ENCODE peak calls at places on chromosomes 2 and 18, in five cellular contexts. One of them, this sample, is unnamed.

GRCh38 chr2:1306029-1306686 is 107.1 kb upstream of the TPO start:
- DNase-seq in sigmoid colon: no peak
- DNase-seq in activated T-cell treated with anti-CD3 and anti-CD28 coated beads for 1 hour: no peak
- DNase-seq in tibial artery: no peak
- DNase-seq in heart right ventricle: no peak
- DNase-seq in this sample: no peak

GRCh38 chr2:164735309-164735919 is 106.2 kb downstream of the COBLL1 start:
- DNase-seq in sigmoid colon: no peak
- DNase-seq in tibial artery: no peak
- DNase-seq in heart right ventricle: no peak
- DNase-seq in activated T-cell treated with anti-CD3 and anti-CD28 coated beads for 1 hour: no peak
- DNase-seq in this sample: no peak

GRCh38 chr2:240556553-240557100 is 1.2 kb downstream of the ANKMY1 start:
- DNase-seq in heart right ventricle: peak
- DNase-seq in sigmoid colon: no peak
- DNase-seq in activated T-cell treated with anti-CD3 and anti-CD28 coated beads for 1 hour: peak
- DNase-seq in tibial artery: no peak
- DNase-seq in this sample: peak

GRCh38 chr18:79644666-79645057 is 34.9 kb upstream of the CTDP1 start:
- DNase-seq in sigmoid colon: peak
- DNase-seq in tibial artery: no peak
- DNase-seq in heart right ventricle: no peak
- DNase-seq in activated T-cell treated with anti-CD3 and anti-CD28 coated beads for 1 hour: no peak
- DNase-seq in this sample: no peak

GRCh38 chr2:118222643-118223486 is 134.6 kb downstream of the INSIG2 start:
- DNase-seq in tibial artery: no peak
- DNase-seq in heart right ventricle: no peak
- DNase-seq in activated T-cell treated with anti-CD3 and anti-CD28 coated beads for 1 hour: no peak
- DNase-seq in sigmoid colon: no peak
- DNase-seq in this sample: no peak

GRCh38 chr18:2173464-2173863 is 397.8 kb downstream of the METTL4 start:
- DNase-seq in activated T-cell treated with anti-CD3 and anti-CD28 coated beads for 1 hour: no peak
- DNase-seq in sigmoid colon: no peak
- DNase-seq in tibial artery: no peak
- DNase-seq in heart right ventricle: no peak
- DNase-seq in this sample: peak

GRCh38 chr2:164542584-164543021 is 78.7 kb downstream of the GRB14 start:
- DNase-seq in activated T-cell treated with anti-CD3 and anti-CD28 coated beads for 1 hour: no peak
- DNase-seq in tibial artery: no peak
- DNase-seq in heart right ventricle: no peak
- DNase-seq in sigmoid colon: no peak
- DNase-seq in this sample: no peak

GRCh38 chr2:58954880-58955385 is 713.8 kb upstream of the FANCL start:
- DNase-seq in heart right ventricle: no peak
- DNase-seq in tibial artery: no peak
- DNase-seq in activated T-cell treated with anti-CD3 and anti-CD28 coated beads for 1 hour: no peak
- DNase-seq in sigmoid colon: no peak
- DNase-seq in this sample: no peak

GRCh38 chr2:51120754-51121280 is 88.9 kb upstream of the NRXN1 start:
- DNase-seq in tibial artery: no peak
- DNase-seq in heart right ventricle: no peak
- DNase-seq in sigmoid colon: no peak
- DNase-seq in activated T-cell treated with anti-CD3 and anti-CD28 coated beads for 1 hour: no peak
- DNase-seq in this sample: no peak

GRCh38 chr18:46675112-46675511 is 18.1 kb upstream of the LOXHD1 start:
- DNase-seq in sigmoid colon: no peak
- DNase-seq in tibial artery: no peak
- DNase-seq in activated T-cell treated with anti-CD3 and anti-CD28 coated beads for 1 hour: no peak
- DNase-seq in heart right ventricle: no peak
- DNase-seq in this sample: no peak

GRCh38 chr2:152031747-152032146 is 67.1 kb downstream of the CACNB4 start:
- DNase-seq in heart right ventricle: no peak
- DNase-seq in activated T-cell treated with anti-CD3 and anti-CD28 coated beads for 1 hour: no peak
- DNase-seq in sigmoid colon: no peak
- DNase-seq in tibial artery: no peak
- DNase-seq in this sample: no peak

GRCh38 chr2:143878131-143878530 is 641.8 kb downstream of the ZEB2 start:
- DNase-seq in heart right ventricle: no peak
- DNase-seq in tibial artery: no peak
- DNase-seq in activated T-cell treated with anti-CD3 and anti-CD28 coated beads for 1 hour: no peak
- DNase-seq in sigmoid colon: no peak
- DNase-seq in this sample: no peak

GRCh38 chr2:176280156-176280555 is 10.9 kb downstream of the MTX2 start:
- DNase-seq in tibial artery: no peak
- DNase-seq in activated T-cell treated with anti-CD3 and anti-CD28 coated beads for 1 hour: no peak
- DNase-seq in heart right ventricle: no peak
- DNase-seq in sigmoid colon: no peak
- DNase-seq in this sample: no peak

GRCh38 chr18:44682181-44682870 is 1.6 kb downstream of the SETBP1 start:
- DNase-seq in heart right ventricle: no peak
- DNase-seq in sigmoid colon: peak
- DNase-seq in activated T-cell treated with anti-CD3 and anti-CD28 coated beads for 1 hour: no peak
- DNase-seq in tibial artery: peak
- DNase-seq in this sample: no peak